ENCODE peak calls at places on chromosome 9, in seven cellular contexts. R is fibroblast of pulmonary artery, B is retinal pigment epithelial cell, K is pancreas, Q is HFF-Myc, A is neural progenitor cell, N is PC-3. H is an unnamed sample.

GRCh38 chr9:71357346-71357745 is 235.9 kb upstream of the TRPM3 start:
- DNase-seq in R (no peak), B (no peak), K (no peak), Q (no peak), A (no peak), N (no peak), H (no peak)

GRCh38 chr9:105425817-105426433 is 21.9 kb upstream of the FSD1L start:
- DNase-seq in R (peak), B (no peak), K (no peak), Q (no peak), A (no peak), N (peak), H (no peak)

GRCh38 chr9:37549527-37549926 is 26.7 kb downstream of the FBXO10 start:
- DNase-seq in R (no peak), B (no peak), K (no peak), Q (no peak), A (no peak), N (no peak), H (no peak)

GRCh38 chr9:97543568-97543967 is 42.1 kb downstream of the TMOD1 start:
- DNase-seq in R (no peak), B (no peak), K (no peak), Q (no peak), A (no peak), N (peak), H (no peak)

GRCh38 chr9:17018001-17018491 is 116.8 kb upstream of the CNTLN start:
- DNase-seq in R (peak), B (no peak), K (no peak), Q (peak), A (no peak), N (no peak), H (no peak)

GRCh38 chr9:38619556-38620447 is 594 bp downstream of the ANKRD18A start:
- DNase-seq in R (no peak), B (no peak), K (peak), Q (no peak), A (peak), N (peak), H (no peak)

GRCh38 chr9:35035851-35036701 is 36.3 kb downstream of the VCP start:
- DNase-seq in R (peak), B (peak), K (no peak), Q (peak), A (no peak), N (no peak), H (no peak)

GRCh38 chr9:69028754-69029153 is 6.8 kb upstream of the FXN start:
- DNase-seq in R (no peak), B (no peak), K (no peak), Q (no peak), A (no peak), N (no peak), H (no peak)

GRCh38 chr9:127918201-127919107 is 1.6 kb upstream of the ST6GALNAC4 start:
- DNase-seq in R (peak), B (no peak), K (no peak), Q (no peak), A (peak), N (peak), H (no peak)

GRCh38 chr9:42852133-42852532 is 668.7 kb downstream of the SPATA31A6 start:
- DNase-seq in R (peak), B (no peak), K (peak), Q (no peak), A (peak), N (peak), H (no peak)

GRCh38 chr9:68545033-68545705 is 4.5 kb upstream of the TMEM252 start:
- DNase-seq in R (no peak), B (no peak), K (no peak), Q (no peak), A (no peak), N (no peak), H (no peak)

GRCh38 chr9:91516061-91516460 is 92.4 kb upstream of the NFIL3 start:
- DNase-seq in R (no peak), B (no peak), K (no peak), Q (no peak), A (no peak), N (no peak), H (no peak)

GRCh38 chr9:4581861-4582565 is 80.1 kb upstream of the PLPP6 start:
- DNase-seq in R (no peak), B (no peak), K (no peak), Q (no peak), A (no peak), N (no peak), H (no peak)

GRCh38 chr9:137107312-137107921 is 7.1 kb downstream of the DPP7 start:
- DNase-seq in R (no peak), B (no peak), K (no peak), Q (no peak), A (no peak), N (no peak), H (no peak)

GRCh38 chr9:137464291-137464999 is 5.3 kb upstream of the NSMF start:
- DNase-seq in R (no peak), B (no peak), K (peak), Q (no peak), A (no peak), N (no peak), H (no peak)

GRCh38 chr9:34991833-34992375 is 2.4 kb downstream of the DNAJB5 start:
- DNase-seq in R (no peak), B (no peak), K (no peak), Q (no peak), A (peak), N (peak), H (no peak)

DNA sequence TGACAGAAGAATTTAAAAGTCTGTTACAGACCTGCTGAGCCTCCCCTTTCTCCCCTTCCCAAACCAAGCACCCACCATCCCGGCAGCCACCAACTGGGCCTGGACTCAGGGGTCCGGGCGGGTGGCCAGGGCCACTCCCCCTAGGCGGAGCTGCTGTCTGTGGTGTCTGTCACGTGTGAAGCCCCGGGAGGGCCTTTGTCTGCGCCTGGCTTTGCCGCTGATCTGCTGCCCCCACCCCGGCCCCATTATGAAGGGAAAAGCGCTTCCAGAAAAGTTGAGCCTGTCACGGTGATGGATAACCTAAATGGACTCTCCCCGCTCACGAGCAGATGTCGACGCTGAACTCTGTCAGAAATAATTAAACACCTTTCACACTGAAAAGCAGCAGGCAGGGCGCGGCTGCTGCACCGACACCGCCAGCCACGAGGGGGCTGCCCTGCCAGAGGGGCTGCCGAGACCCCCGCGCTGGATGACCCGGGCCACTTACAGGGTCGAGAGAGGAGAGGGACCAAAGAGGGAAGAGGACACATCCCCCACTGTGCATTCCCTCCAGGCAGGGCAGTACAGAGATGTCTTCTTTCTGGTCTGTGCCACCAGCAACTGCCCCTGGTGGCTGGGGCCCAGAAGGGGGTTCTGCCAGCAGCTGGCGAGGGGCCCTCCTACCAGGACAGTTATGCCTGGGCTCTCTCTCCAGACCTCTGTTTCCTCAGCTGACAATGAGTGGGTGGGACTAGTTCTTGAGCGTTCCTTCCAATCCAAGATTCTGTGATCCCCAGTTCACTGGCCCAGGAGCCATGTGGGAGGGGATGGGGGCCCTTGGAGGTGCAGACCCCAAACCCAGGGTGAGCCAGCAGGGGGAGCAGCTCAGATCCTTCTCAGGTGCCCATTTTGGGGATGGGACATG is 36.0 kb upstream of the BARHL1 start:
- DNase-seq in R (peak), B (no peak), K (no peak), Q (no peak), A (peak), N (no peak), H (no peak)
- TF ChIP-seq CTCF in R (peak), B (peak), K (peak), Q (peak), A (peak), N (peak), H (peak)

GRCh38 chr9:110742741-110743371 is 74.3 kb downstream of the MUSK start:
- DNase-seq in R (peak), B (no peak), K (no peak), Q (no peak), A (peak), N (no peak), H (no peak)
- H3K4me3 ChIP-seq in R (peak), B (no peak), K (no peak), Q (no peak), A (no peak), N (no peak), H (no peak)

GRCh38 chr9:122213589-122214413 is 15.0 kb downstream of the LHX6 start:
- DNase-seq in R (no peak), B (no peak), K (peak), Q (no peak), A (peak), N (peak), H (no peak)
- TF ChIP-seq CTCF in R (no peak), B (no peak), K (no peak), Q (no peak), A (peak), N (no peak), H (no peak)

DNA sequence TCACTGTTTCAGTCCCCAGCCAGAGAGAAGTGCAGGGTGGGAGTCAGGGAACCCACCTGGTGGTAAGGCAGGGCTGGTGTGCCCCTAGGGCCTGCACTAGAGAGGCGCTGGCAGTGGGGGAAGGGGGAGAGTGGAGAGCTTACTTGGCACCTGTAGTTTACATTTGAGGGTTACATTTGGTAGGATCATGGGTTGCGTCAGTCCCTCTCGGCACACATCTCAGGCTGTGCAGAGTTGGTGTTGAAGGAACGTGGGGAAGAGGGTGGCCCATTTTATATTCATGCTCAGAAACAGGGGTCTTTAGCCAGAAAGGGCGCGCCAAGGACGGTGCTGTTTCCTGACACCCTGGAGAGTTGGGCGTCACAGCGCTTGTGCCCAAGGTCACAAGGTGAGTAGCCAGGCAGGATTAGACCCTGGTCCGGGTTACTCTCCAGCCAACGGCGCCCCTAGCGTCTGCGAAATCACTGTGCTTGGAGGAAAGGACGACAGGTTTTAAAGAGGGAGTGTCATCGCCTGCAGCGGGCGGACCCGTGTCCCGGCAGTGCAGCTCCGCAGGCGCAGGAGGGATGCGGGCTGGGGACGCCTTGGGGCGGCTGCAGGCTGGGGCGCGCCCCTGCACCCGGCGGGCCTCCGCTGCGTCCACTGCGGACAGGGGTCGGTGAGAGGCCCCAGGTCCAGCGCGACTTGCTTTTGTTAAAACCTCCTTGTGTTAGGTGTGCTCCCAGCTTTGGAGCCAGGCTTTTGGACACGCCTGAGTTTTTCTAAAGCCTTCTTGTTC is 272.6 kb downstream of the FANCC start:
- DNase-seq in R (no peak), B (no peak), K (peak), Q (no peak), A (peak), N (no peak), H (no peak)
- H3K4me3 ChIP-seq in R (no peak), B (no peak), K (peak), Q (peak), A (peak), N (no peak), H (no peak)

GRCh38 chr9:31140316-31140715 is 1244.1 kb upstream of the ACO1 start:
- DNase-seq in R (peak), B (no peak), K (no peak), Q (no peak), A (peak), N (peak), H (no peak)
- TF ChIP-seq CTCF in R (peak), B (peak), K (peak), Q (no peak), A (peak), N (peak), H (no peak)

GRCh38 chr9:129595323-129595741 is 25.6 kb downstream of the C9orf50 start:
- DNase-seq in R (no peak), B (no peak), K (no peak), Q (no peak), A (no peak), N (peak), H (no peak)

GRCh38 chr9:129597355-129598088 is 23.4 kb downstream of the C9orf50 start:
- DNase-seq in R (peak), B (no peak), K (peak), Q (no peak), A (peak), N (peak), H (no peak)

GRCh38 chr9:129596541-129597328 is 24.2 kb downstream of the C9orf50 start:
- DNase-seq in R (peak), B (no peak), K (no peak), Q (no peak), A (peak), N (peak), H (no peak)

GRCh38 chr9:129595903-129596540 is 24.9 kb downstream of the C9orf50 start:
- DNase-seq in R (no peak), B (no peak), K (no peak), Q (no peak), A (no peak), N (no peak), H (no peak)

DNA sequence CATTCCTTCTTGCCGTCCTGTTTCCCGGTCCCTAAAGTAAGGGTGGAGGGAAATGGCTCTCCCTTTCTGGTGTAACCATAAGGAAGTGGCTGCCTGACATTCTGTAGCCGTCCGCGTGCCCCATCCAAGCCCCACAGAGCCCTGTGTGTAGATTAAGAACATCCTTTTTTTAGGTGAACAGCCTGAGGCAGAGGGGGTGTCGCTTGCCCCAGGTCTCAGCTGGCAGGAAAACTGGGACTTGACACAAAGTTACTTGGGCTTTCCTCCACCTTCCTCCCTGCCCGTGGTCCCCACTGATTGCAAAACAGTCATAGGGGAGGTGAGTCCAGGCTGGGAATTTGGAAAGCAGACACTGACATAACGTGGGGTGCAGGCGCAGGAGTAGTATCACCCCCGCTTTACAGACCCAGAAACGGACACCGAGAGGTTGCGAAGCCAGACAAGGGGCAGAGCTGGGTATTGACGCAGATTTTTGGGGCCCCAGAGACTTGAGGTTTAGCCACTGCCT is 22.8 kb downstream of the C9orf50 start:
- DNase-seq in R (no peak), B (no peak), K (no peak), Q (no peak), A (no peak), N (no peak), H (no peak)
- H3K4me3 ChIP-seq in R (no peak), B (no peak), K (no peak), Q (peak), A (peak), N (no peak), H (no peak)

GRCh38 chr9:33742051-33742450 is 53.3 kb upstream of the PRSS3 start:
- DNase-seq in R (no peak), B (no peak), K (no peak), Q (no peak), A (no peak), N (no peak), H (no peak)

GRCh38 chr9:33740075-33740474 is 55.3 kb upstream of the PRSS3 start:
- DNase-seq in R (no peak), B (no peak), K (no peak), Q (no peak), A (no peak), N (no peak), H (no peak)

GRCh38 chr9:33737811-33738606 is 57.4 kb upstream of the PRSS3 start:
- DNase-seq in R (peak), B (peak), K (no peak), Q (peak), A (peak), N (peak), H (peak)

GRCh38 chr9:33739407-33739806 is 56.0 kb upstream of the PRSS3 start:
- DNase-seq in R (no peak), B (no peak), K (no peak), Q (no peak), A (no peak), N (no peak), H (no peak)

GRCh38 chr9:33742519-33742918 is 52.8 kb upstream of the PRSS3 start:
- DNase-seq in R (no peak), B (no peak), K (no peak), Q (no peak), A (no peak), N (peak), H (no peak)
- TF ChIP-seq CTCF in R (no peak), B (no peak), K (no peak), Q (no peak), A (no peak), N (peak), H (no peak)

GRCh38 chr9:123176230-123176629 is 92.2 kb downstream of the STRBP start:
- DNase-seq in R (peak), B (no peak), K (no peak), Q (no peak), A (no peak), N (peak), H (no peak)
- H3K4me3 ChIP-seq in R (no peak), B (no peak), K (no peak), Q (no peak), A (no peak), N (no peak), H (no peak)

DNA sequence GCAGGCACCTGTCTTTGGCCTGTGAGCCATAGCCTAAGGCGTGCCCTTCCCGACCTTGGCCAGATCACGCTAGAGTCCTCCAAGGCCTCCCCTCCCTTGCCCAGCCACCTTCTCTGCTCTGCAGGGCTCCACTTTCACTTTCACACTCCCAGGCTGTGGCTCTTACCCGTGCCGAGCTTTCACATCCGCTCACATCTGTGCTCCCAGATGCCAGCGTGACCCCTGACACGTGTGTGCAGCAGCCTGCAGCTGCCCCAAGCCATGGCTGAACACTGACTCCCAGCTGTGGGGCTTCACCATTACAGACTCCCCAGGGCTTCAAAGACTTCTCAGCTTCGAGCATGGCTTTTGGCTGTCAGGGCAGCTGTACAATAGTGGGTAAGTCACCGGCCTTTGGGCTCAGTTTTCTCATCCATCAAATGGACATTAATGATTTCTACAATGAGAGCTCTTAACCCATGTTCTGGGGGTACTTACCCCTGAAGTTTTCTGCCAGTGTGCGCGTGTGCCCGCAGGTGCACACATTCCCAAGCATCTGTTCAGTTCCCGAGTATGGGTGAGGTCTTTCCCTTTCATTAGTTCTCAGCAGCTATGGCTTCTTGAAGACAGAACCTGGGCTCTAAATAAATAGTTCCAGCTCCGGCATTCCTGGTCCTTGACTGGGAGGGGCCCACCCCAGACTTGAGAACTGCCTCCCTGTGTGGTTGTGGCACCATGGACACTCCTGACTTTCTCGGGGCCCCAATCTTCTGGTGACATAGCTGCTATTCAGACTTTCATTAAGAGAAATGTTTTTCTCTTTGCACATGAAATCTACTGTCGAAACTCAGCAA is 118.6 kb downstream of the RGS3 start:
- DNase-seq in R (peak), B (no peak), K (peak), Q (peak), A (no peak), N (no peak), H (no peak)
- TF ChIP-seq CTCF in R (no peak), B (no peak), K (no peak), Q (peak), A (no peak), N (no peak), H (peak)

GRCh38 chr9:82890865-82891264 is 172.1 kb downstream of the RASEF start:
- DNase-seq in R (no peak), B (no peak), K (no peak), Q (no peak), A (no peak), N (no peak), H (no peak)
- H3K4me3 ChIP-seq in R (no peak), B (no peak), K (no peak), Q (no peak), A (no peak), N (no peak), H (no peak)

H was measured in AG04449.